ENCODE peak calls at places on chromosome 2, in five cellular contexts. S is body of pancreas, R is H1, W is neural progenitor cell, B is MM.1S. U is an unnamed sample. For H3K4me1, the result is how much of the 10 kb centered on the place peaks cover.

GRCh38 chr2:207332473-207333212 is 166.9 kb upstream of the KLF7 start:
- DNase-seq in S (no peak), R (no peak), W (no peak), B (no peak), U (no peak)

GRCh38 chr2:2134037-2134436 is 197.0 kb downstream of the MYT1L start:
- DNase-seq in S (no peak), R (no peak), W (no peak), B (no peak), U (no peak)

GRCh38 chr2:59449264-59449663 is 1104.2 kb downstream of the BCL11A start:
- DNase-seq in S (peak), R (no peak), W (peak), B (peak), U (no peak)

GRCh38 chr2:51722311-51722710 is 690.4 kb upstream of the NRXN1 start:
- DNase-seq in S (no peak), R (no peak), W (no peak), B (no peak), U (no peak)

GRCh38 chr2:237235383-237236095 is 149.8 kb downstream of the COPS8 start:
- DNase-seq in S (peak), R (no peak), W (no peak), B (no peak), U (no peak)

GRCh38 chr2:21198637-21199036 is 74.9 kb downstream of the TDRD15 start:
- DNase-seq in S (no peak), R (no peak), W (no peak), B (no peak), U (no peak)

GRCh38 chr2:99651930-99652670 is 162.3 kb upstream of the REV1 start:
- DNase-seq in S (no peak), R (no peak), W (no peak), B (no peak), U (no peak)

GRCh38 chr2:218569661-218570500 is 1.2 kb downstream of the CNOT9 start:
- DNase-seq in S (peak), R (no peak), W (peak), B (peak), U (no peak)

GRCh38 chr2:8132371-8132831 is 549.5 kb upstream of the ID2 start:
- DNase-seq in S (no peak), R (no peak), W (no peak), B (no peak), U (no peak)

GRCh38 chr2:240561325-240561971 is 1.3 kb downstream of the DUSP28 start:
- DNase-seq in S (no peak), R (no peak), W (no peak), B (peak), U (no peak)

GRCh38 chr2:96625571-96626552 is 12.2 kb downstream of the KANSL3 start:
- DNase-seq in S (no peak), R (no peak), W (no peak), B (no peak), U (no peak)

GRCh38 chr2:231795525-231796327 is 9.5 kb downstream of the COPS7B start:
- DNase-seq in S (peak), R (no peak), W (peak), B (peak), U (no peak)

GRCh38 chr2:172889767-172890430 is 154.3 kb downstream of the RAPGEF4 start:
- DNase-seq in S (no peak), R (no peak), W (no peak), B (no peak), U (no peak)

GRCh38 chr2:235087812-235088607 is 136.2 kb downstream of the SH3BP4 start:
- DNase-seq in S (peak), R (no peak), W (peak), B (no peak), U (no peak)

DNA sequence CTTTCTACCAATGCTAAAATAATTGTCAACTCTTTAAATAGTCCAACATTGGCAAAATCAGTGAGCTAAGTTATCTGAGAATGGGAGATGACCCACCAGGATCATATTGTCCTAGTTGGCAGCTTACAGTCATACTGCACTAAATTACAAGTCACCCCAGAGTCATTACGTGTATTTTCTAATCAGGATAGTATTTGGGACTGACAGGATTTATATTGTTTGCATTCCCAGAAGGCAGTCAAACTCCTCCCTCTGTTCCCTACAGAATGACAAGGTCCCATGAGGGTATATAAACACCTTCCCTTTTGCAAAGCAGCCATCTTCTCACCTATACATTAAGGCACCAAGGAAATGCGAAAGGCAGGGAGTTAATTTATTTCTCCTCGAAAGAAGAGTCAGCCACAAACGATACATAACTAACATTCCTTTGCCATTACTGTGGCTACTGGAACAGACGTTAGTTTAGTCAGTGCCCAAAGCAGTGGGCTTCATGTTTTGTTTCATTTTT is 125.3 kb downstream of the ANTXR1 start:
- DNase-seq in S (no peak), R (no peak), W (no peak), B (no peak), U (no peak)
- H3K4me3 ChIP-seq in S (no peak), R (no peak), W (no peak), B (no peak), U (no peak)

DNA sequence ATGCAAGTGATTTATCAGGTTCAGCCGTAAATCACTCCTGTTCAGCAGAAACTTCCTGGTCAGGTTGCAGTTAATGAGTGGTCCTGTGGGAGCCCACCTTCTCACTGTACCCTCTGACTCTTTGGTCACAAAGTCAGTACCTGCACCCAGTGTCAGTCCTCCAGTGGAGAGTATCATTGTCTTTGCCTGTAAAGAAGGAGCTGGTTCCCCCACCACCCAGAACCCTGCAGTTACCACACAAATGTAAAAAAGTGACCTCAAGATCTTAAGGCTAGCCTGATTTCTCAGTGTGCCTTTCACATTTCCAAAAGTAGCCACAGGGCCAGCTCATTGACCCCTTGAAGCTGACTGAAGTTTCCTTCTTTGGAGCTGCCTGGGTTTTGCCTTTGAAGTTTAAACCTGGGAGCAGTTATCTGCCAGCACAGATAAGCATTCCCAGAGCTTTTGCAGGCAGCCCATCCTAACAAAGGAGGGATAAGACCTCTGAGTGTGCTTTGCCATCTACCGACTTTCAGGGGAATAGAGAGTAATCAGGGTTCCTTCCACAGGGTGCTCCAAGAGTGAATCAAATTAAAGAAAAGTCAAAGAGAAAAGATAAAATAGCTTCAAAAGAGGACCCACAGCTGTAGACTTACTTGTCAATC is 725.2 kb downstream of the CPS1 start:
- DNase-seq in S (no peak), R (peak), W (peak), B (no peak), U (no peak)
- TF ChIP-seq CTCF in S (no peak), R (peak), W (peak), B (no peak), U (no peak)

GRCh38 chr2:10286216-10287037 is 16.3 kb upstream of the HPCAL1 start:
- DNase-seq in S (peak), R (no peak), W (no peak), B (no peak), U (no peak)

GRCh38 chr2:10285578-10286198 is 17.0 kb upstream of the HPCAL1 start:
- DNase-seq in S (peak), R (no peak), W (no peak), B (no peak), U (peak)

GRCh38 chr2:10289352-10289751 is 13.4 kb upstream of the HPCAL1 start:
- DNase-seq in S (no peak), R (no peak), W (no peak), B (no peak), U (no peak)

GRCh38 chr2:10288606-10289005 is 14.1 kb upstream of the HPCAL1 start:
- DNase-seq in S (no peak), R (no peak), W (no peak), B (no peak), U (no peak)

DNA sequence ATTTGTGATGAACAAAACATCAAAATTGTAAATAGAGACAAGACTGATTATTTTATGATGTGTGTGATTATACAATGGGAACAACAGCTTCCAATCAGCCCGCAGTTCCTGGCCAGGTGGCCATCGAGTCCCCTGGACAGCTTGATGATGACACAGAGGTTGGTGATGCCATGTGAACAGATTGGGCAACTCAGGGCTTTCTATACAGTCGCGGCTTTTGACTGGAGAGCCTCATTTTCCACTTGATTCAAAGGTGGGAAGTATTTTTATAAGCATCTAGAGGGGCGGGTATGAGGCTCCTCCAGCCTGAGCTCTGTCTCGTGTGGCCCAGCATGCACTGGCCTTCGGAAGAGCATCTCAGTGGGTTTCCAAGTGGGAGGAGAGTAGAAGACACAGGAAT is 14.9 kb upstream of the HPCAL1 start:
- DNase-seq in S (no peak), R (no peak), W (no peak), B (no peak), U (no peak)
- H3K4me1 ChIP-seq in S (under half), R (under half), W (under half), B (under half), U (under half)

DNA sequence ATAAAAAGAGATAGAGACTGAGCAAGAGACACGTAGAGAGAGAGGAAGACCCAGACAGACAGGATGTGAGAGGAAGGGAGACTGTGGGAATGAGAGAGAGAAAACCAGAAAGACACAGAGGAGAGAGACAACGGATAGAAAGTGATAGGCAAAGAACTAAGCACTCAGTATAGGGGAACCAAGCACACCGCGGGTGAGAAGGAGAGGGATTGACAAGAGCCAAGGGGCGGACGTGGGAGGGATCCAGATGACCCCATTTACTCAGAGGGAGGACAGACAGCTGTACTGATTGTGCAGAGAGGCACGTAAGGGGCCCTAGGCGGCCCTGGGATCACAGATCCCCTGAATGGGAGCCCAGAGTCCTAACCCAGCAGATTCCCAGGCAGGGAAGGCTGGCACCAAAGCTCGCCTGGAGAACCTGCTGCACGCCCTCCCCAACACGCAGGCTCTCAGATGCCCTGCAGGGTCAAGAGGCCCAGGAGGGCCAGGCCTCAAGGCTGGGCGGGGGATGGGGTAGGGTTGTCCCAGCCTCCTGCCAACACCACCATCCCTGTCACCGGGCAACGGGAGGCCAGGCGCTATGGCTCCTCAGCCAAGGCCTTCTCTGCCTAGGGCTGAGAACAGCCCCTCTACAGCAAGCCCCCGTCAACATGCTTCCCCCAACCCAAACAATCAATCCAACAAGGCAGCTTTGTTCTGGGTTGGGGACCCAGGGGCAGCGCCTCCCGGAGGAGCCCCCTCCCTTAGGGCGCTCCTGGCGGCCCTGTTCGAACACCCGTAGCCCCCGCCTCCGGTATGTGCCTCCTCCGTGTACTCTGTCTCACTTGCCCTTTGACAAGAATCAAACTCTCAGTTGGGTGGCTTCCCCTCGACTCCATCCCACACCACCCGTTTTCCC is 579 bp downstream of the LOXL3 start:
- DNase-seq in S (no peak), R (no peak), W (peak), B (no peak), U (no peak)
- H3K4me3 ChIP-seq in S (no peak), R (peak), W (peak), B (peak), U (no peak)

GRCh38 chr2:36509077-36509476 is 88.9 kb downstream of the FEZ2 start:
- DNase-seq in S (no peak), R (no peak), W (no peak), B (no peak), U (no peak)

GRCh38 chr2:36502081-36502480 is 95.9 kb downstream of the FEZ2 start:
- DNase-seq in S (no peak), R (no peak), W (no peak), B (no peak), U (no peak)

GRCh38 chr2:36512705-36513104 is 85.3 kb downstream of the FEZ2 start:
- DNase-seq in S (no peak), R (no peak), W (no peak), B (no peak), U (no peak)

GRCh38 chr2:36511858-36512630 is 85.9 kb downstream of the FEZ2 start:
- DNase-seq in S (no peak), R (no peak), W (no peak), B (peak), U (no peak)

DNA sequence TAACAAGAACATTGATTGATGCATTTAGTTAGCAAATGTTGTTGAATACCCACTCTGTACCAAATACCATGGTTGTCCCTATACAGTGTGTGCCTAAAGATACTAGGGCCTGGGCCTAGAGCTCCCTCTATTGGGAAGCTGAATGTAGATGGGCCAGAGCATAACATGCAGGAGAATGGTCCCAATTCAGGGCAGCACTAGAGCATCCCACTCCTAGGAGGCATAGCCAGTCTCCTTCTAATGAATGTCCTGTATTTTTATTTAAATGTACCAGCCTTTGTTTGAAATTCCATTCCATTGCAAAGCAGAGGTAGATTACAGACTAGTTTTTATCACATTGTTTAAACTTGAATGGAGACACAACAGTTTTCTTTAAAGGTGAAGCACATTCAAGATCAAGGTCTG is 90.6 kb downstream of the FEZ2 start:
- DNase-seq in S (peak), R (peak), W (peak), B (peak), U (no peak)
- TF ChIP-seq CTCF in S (peak), R (peak), W (peak), B (peak), U (peak)

DNA sequence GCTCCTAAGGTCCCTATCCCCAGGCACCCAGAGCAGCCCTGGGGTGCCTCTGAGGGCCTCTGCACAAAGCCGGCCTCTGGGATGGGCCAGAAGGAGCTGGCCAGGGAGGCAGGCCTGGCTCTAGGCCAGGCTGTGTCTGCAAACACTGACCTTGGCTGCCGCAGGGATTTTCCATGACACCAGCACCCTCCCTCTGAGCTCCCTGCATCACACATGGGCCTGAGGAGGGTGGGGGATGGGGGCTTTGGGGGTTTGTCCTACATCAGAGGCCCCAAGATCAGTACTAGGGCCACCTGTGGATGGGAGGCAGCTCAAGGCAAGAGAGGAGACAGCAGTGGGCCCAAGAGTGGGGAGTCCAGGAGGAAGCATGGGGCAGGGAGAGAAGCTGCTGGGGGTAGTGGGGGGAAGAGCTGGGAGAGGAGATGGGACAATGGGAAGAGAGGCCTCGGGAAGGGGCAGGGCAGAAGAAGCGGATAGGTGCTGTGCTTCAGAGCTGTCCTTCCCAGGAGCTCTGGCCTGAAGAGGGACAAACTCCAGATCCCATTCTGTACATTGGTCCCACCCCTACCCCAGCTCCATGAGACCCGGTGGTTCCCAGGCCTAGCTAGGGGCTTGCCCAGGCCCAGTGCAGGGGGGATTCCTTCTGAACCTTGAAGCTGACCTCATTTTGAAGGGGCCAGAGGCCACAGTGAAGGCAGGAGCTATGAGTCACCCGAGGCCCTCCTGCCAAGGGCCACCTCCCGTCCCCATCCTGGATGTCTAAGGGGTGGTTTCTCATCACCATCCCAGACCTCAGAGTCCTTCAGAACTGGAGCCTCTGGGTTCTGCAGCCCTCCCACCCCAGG is 28.0 kb downstream of the KCNK3 start:
- DNase-seq in S (peak), R (no peak), W (no peak), B (no peak), U (peak)
- H3K4me1 ChIP-seq in S (half or more), R (under half), W (under half), B (under half), U (under half)

U was measured in mucosa of descending colon.